ENCODE peak calls at places on chromosomes 3 and 15, in seven cellular contexts. S is pancreas, W is neuronal stem cell, D is GM23338, K is heart left ventricle, I is IMR-90, Q is upper lobe of left lung. R is an unnamed sample.

GRCh38 chr3:8959683-8960082 is 3.6 kb downstream of the RAD18 start:
- DNase-seq in S (no peak), W (no peak), D (no peak), K (no peak), I (no peak), Q (no peak), R (no peak)

GRCh38 chr15:42163947-42164550 is 7.6 kb upstream of the PLA2G4F start:
- DNase-seq in S (no peak), W (no peak), D (no peak), K (no peak), I (no peak), Q (no peak), R (no peak)

GRCh38 chr3:196666001-196666867 is 26.7 kb downstream of the NRROS start:
- DNase-seq in S (no peak), W (peak), D (peak), K (no peak), I (peak), Q (no peak), R (peak)

GRCh38 chr3:144816366-144816765 is 844.7 kb downstream of the DIPK2A start:
- DNase-seq in S (no peak), W (no peak), D (no peak), K (no peak), I (no peak), Q (no peak), R (no peak)

GRCh38 chr3:48885753-48886152 is 12.9 kb downstream of the SLC25A20 start:
- DNase-seq in S (no peak), W (no peak), D (no peak), K (no peak), I (no peak), Q (no peak), R (no peak)

GRCh38 chr3:171108066-171108465 is 81.5 kb upstream of the SLC2A2 start:
- DNase-seq in S (no peak), W (no peak), D (no peak), K (no peak), I (peak), Q (no peak), R (no peak)

GRCh38 chr3:107594870-107595269 is 72.1 kb downstream of the BBX start:
- DNase-seq in S (no peak), W (no peak), D (no peak), K (no peak), I (peak), Q (no peak), R (no peak)

GRCh38 chr3:113560845-113561623 is 28.7 kb downstream of the SIDT1 start:
- DNase-seq in S (no peak), W (no peak), D (peak), K (no peak), I (no peak), Q (no peak), R (no peak)

GRCh38 chr15:44215594-44215993 is 20.5 kb upstream of the FRMD5 start:
- DNase-seq in S (no peak), W (no peak), D (no peak), K (no peak), I (peak), Q (no peak), R (no peak)

GRCh38 chr15:58203537-58203936 is 65.4 kb downstream of the AQP9 start:
- DNase-seq in S (no peak), W (no peak), D (no peak), K (no peak), I (peak), Q (no peak), R (no peak)

GRCh38 chr15:61144055-61144454 is 85.0 kb downstream of the RORA start:
- DNase-seq in S (no peak), W (no peak), D (peak), K (no peak), I (no peak), Q (no peak), R (no peak)

GRCh38 chr15:42921049-42921731 is 612 bp upstream of the TTBK2 start:
- DNase-seq in S (peak), W (peak), D (peak), K (peak), I (peak), Q (no peak), R (peak)

GRCh38 chr3:182178488-182179200 is 466.9 kb downstream of the SOX2 start:
- DNase-seq in S (no peak), W (no peak), D (no peak), K (no peak), I (no peak), Q (no peak), R (no peak)

GRCh38 chr15:34239151-34239761 is 14.4 kb downstream of the EMC4 start:
- DNase-seq in S (no peak), W (no peak), D (peak), K (no peak), I (peak), Q (no peak), R (no peak)

GRCh38 chr15:52115598-52116427 is 3.2 kb upstream of the BCL2L10 start:
- DNase-seq in S (no peak), W (no peak), D (no peak), K (no peak), I (peak), Q (no peak), R (peak)

GRCh38 chr15:71384501-71384900 is 269.2 kb downstream of the THSD4 start:
- DNase-seq in S (no peak), W (no peak), D (no peak), K (no peak), I (no peak), Q (no peak), R (no peak)

GRCh38 chr3:141998674-141999290 is 122.3 kb downstream of the ATP1B3 start:
- DNase-seq in S (no peak), W (no peak), D (no peak), K (no peak), I (peak), Q (no peak), R (peak)

GRCh38 chr15:77855871-77856270 is 221.6 kb downstream of the TBC1D2B start:
- DNase-seq in S (no peak), W (no peak), D (no peak), K (no peak), I (no peak), Q (no peak), R (no peak)

GRCh38 chr3:151434151-151434890 is 26.5 kb downstream of the IGSF10 start:
- DNase-seq in S (no peak), W (no peak), D (no peak), K (no peak), I (peak), Q (no peak), R (no peak)

GRCh38 chr3:77871436-77871835 is 831.5 kb downstream of the ROBO2 start:
- DNase-seq in S (no peak), W (no peak), D (no peak), K (no peak), I (no peak), Q (no peak), R (no peak)

GRCh38 chr3:196997311-196997710 is 28.7 kb upstream of the PIGZ start:
- DNase-seq in S (peak), W (no peak), D (no peak), K (no peak), I (no peak), Q (no peak), R (no peak)

GRCh38 chr3:24242012-24242698 is 252.5 kb downstream of the THRB start:
- DNase-seq in S (no peak), W (no peak), D (peak), K (no peak), I (peak), Q (no peak), R (no peak)

GRCh38 chr15:58528197-58528870 is 96.5 kb downstream of the LIPC start:
- DNase-seq in S (no peak), W (no peak), D (no peak), K (no peak), I (peak), Q (no peak), R (peak)

GRCh38 chr15:77144492-77145070 is 73.7 kb upstream of the TSPAN3 start:
- DNase-seq in S (no peak), W (no peak), D (peak), K (no peak), I (peak), Q (no peak), R (no peak)

GRCh38 chr3:139521811-139522210 is 17.7 kb downstream of the RBP1 start:
- DNase-seq in S (no peak), W (no peak), D (no peak), K (no peak), I (no peak), Q (no peak), R (no peak)

GRCh38 chr3:139524841-139525538 is 14.6 kb downstream of the RBP1 start:
- DNase-seq in S (no peak), W (no peak), D (no peak), K (no peak), I (no peak), Q (no peak), R (no peak)

GRCh38 chr3:139523166-139523565 is 16.4 kb downstream of the RBP1 start:
- DNase-seq in S (no peak), W (no peak), D (no peak), K (no peak), I (no peak), Q (no peak), R (no peak)

GRCh38 chr3:139522421-139522820 is 17.1 kb downstream of the RBP1 start:
- DNase-seq in S (no peak), W (no peak), D (peak), K (no peak), I (no peak), Q (no peak), R (no peak)

DNA sequence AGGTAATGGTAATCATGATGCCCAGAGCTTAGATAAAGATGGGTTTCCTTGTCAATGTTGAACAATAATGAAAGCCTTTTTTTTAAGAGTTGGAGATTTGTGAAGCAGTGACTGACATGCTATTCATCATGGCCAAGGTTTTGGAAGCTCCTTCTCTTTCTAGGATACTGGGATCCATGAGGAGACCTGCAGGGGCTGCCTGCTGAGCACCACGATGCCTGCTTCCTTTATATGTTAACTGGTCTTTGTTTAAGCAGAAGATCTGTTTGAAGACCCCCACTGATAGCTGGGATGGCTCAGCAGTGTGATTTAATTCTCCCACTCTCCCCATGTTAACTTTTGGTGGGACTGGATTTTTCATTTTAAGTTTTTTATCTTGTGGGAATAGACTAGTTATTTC is 15.8 kb downstream of the RBP1 start:
- DNase-seq in S (no peak), W (no peak), D (no peak), K (no peak), I (no peak), Q (no peak), R (no peak)
- H3K27ac ChIP-seq in S (no peak), W (no peak), D (no peak), K (no peak), I (no peak), Q (no peak), R (no peak)

GRCh38 chr3:184563569-184563925 is 2.0 kb downstream of the EPHB3 start:
- DNase-seq in S (no peak), W (no peak), D (no peak), K (no peak), I (no peak), Q (no peak), R (no peak)
- H3K4me3 ChIP-seq in S (peak), W (peak), D (peak), K (peak), I (peak), Q (no peak), R (no peak)

DNA sequence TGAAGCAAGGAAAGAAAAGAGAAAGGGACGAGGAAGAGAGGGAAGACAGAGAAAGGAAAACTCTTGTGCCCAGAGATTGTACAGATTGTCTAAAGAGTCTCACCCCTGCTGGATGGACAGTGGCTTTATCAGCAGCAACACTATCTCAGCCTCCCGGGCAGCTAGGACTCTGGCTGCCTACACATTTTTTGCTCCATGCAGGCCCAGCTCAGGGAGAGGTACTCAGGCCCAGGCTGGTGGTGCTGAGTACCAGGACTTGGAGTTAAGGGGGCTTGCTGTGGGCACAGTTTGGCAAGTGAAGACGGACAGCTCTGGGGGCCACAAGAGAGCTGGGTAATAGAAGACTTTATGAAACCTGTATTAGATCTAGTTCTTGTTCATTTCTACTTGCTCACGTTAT is 19.1 kb upstream of the RHCG start:
- DNase-seq in S (no peak), W (no peak), D (no peak), K (no peak), I (no peak), Q (no peak), R (no peak)
- H3K27ac ChIP-seq in S (no peak), W (no peak), D (no peak), K (no peak), I (no peak), Q (no peak), R (no peak)

GRCh38 chr3:120088622-120089021 is 5.6 kb downstream of the GSK3B start:
- DNase-seq in S (no peak), W (no peak), D (no peak), K (no peak), I (no peak), Q (no peak), R (no peak)
- H3K4me3 ChIP-seq in S (no peak), W (no peak), D (no peak), K (no peak), I (no peak), Q (no peak), R (no peak)

GRCh38 chr3:135920275-135920674 is 45.3 kb upstream of the PPP2R3A start:
- DNase-seq in S (no peak), W (no peak), D (no peak), K (no peak), I (no peak), Q (no peak), R (no peak)
- H3K27ac ChIP-seq in S (no peak), W (no peak), D (no peak), K (no peak), I (no peak), Q (no peak), R (no peak)

GRCh38 chr3:122678496-122678895 is 2.1 kb upstream of the PARP14 start:
- DNase-seq in S (no peak), W (no peak), D (no peak), K (no peak), I (no peak), Q (no peak), R (no peak)

GRCh38 chr3:122677261-122677660 is 3.4 kb upstream of the PARP14 start:
- DNase-seq in S (no peak), W (no peak), D (no peak), K (no peak), I (no peak), Q (no peak), R (no peak)

GRCh38 chr3:122679467-122680291 is 960 bp upstream of the PARP14 start:
- DNase-seq in S (no peak), W (no peak), D (peak), K (no peak), I (peak), Q (no peak), R (peak)

GRCh38 chr3:122680381-122681293 is at the start of gene PARP14:
- DNase-seq in S (peak), W (peak), D (peak), K (peak), I (peak), Q (peak), R (peak)

GRCh38 chr3:122679085-122679466 is 1.6 kb upstream of the PARP14 start:
- DNase-seq in S (peak), W (peak), D (peak), K (peak), I (peak), Q (no peak), R (peak)
- H3K4me3 ChIP-seq in S (peak), W (peak), D (peak), K (peak), I (peak), Q (peak), R (peak)

DNA sequence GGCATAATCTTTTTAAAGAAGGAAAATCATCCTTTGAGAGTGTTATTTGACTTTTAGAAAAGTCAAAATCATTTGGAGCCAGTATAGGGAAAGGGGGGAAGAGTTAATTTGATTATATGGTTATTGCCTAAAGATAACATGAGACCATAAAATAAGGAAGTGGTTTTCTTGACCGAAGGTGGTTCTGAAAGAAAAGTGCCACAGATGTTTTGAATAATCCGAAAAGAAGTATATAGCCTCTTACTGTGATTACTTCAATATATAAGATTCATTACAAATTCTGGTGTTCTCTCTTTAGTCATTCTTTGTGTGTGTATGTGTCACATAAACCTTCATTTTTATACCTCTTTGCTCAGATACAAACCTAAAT is 1.1 kb downstream of the DNAJB11 start:
- DNase-seq in S (no peak), W (no peak), D (no peak), K (no peak), I (no peak), Q (no peak), R (no peak)
- H3K27ac ChIP-seq in S (no peak), W (no peak), D (no peak), K (no peak), I (no peak), Q (no peak), R (no peak)

DNA sequence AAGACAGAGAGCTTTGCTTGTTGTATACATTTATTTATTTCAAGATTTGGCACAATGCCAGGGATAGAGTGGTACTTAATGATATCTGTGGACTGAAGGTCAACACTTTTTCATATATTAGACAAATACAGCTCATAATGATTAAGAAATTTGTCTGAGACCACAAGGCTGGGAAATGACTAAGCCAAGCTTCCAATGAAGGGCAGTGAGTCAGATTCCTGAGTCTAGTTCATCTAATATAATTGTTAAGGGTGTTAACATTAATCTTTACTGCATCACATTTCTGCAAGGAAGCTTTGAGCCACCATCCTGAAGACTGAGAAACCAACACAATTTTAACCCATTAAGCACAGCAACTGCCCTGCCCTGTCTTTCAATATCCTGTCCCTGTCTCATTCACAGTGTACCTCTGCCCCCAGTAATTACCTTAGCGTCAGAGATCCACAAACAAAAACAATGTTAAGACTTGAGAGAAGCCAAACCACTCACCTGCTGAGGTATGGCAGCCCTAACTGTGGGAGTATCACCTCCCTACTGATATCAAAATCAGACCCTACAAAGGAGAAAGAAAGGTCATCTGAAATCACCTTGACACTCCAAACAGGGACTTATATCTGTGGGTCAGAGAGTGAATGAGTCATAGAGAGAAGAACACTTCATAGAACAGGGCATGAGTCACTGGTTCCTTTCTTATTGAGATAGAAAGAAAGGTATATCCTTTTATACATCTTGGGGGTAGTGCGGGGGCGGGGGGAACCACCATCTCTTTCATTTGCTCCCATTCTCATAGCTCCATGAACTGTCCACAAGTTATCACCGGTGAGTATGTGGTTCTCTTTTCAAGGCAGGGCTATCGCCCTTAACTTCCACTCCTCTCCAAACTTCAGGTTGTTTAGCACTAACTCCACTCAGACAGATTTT is 74.7 kb downstream of the MAGI1 start:
- DNase-seq in S (no peak), W (no peak), D (peak), K (no peak), I (peak), Q (no peak), R (peak)
- H3K4me3 ChIP-seq in S (no peak), W (no peak), D (no peak), K (no peak), I (no peak), Q (no peak), R (no peak)

GRCh38 chr3:58433400-58434169 is at the start of gene PDHB:
- DNase-seq in S (peak), W (peak), D (peak), K (peak), I (peak), Q (peak), R (peak)

GRCh38 chr3:58432905-58433304 is 727 bp downstream of the PDHB start:
- DNase-seq in S (no peak), W (no peak), D (no peak), K (no peak), I (no peak), Q (no peak), R (no peak)

GRCh38 chr3:58434511-58434910 is 879 bp upstream of the PDHB start:
- DNase-seq in S (no peak), W (peak), D (peak), K (no peak), I (no peak), Q (no peak), R (no peak)

GRCh38 chr3:58434170-58434507 is 507 bp upstream of the PDHB start:
- DNase-seq in S (no peak), W (no peak), D (no peak), K (no peak), I (no peak), Q (no peak), R (no peak)

GRCh38 chr3:58434990-58435389 is 1.4 kb upstream of the PDHB start:
- DNase-seq in S (no peak), W (peak), D (peak), K (no peak), I (peak), Q (no peak), R (no peak)
- H3K27ac ChIP-seq in S (no peak), W (peak), D (peak), K (peak), I (peak), Q (peak), R (no peak)

R was measured in small intestine.